ENCODE peak calls at places on chromosome 2, in six cellular contexts. C is activated B cell treated with CpG ODN at 0.5 μM for 24 hours, B is uterus, R is tibial artery, I is foreskin keratinocyte, U is cardiac fibroblast. K is an unnamed sample.

GRCh38 chr2:223055140-223055539 is 3.1 kb downstream of the KCNE4 start:
- DNase-seq in C (no peak), B (no peak), R (no peak), I (no peak), U (peak), K (no peak)

GRCh38 chr2:146301287-146301686 is 1543.5 kb upstream of the ACVR2A start:
- DNase-seq in C (no peak), B (no peak), R (no peak), I (no peak), U (no peak), K (no peak)

GRCh38 chr2:10006248-10007147 is 36.9 kb upstream of the KLF11 start:
- DNase-seq in C (no peak), B (no peak), R (peak), I (no peak), U (no peak), K (peak)

GRCh38 chr2:120957905-120958304 is 222.2 kb downstream of the GLI2 start:
- DNase-seq in C (no peak), B (no peak), R (no peak), I (no peak), U (no peak), K (no peak)

GRCh38 chr2:24477229-24477628 is 13.8 kb upstream of the NCOA1 start:
- DNase-seq in C (no peak), B (no peak), R (no peak), I (no peak), U (no peak), K (no peak)

GRCh38 chr2:200797242-200797770 is 14.4 kb upstream of the BZW1 start:
- DNase-seq in C (no peak), B (no peak), R (peak), I (no peak), U (peak), K (no peak)

GRCh38 chr2:11466307-11467125 is 555 bp upstream of the E2F6 start:
- DNase-seq in C (no peak), B (no peak), R (no peak), I (peak), U (no peak), K (no peak)

GRCh38 chr2:158665536-158666302 is 129.4 kb upstream of the DAPL1 start:
- DNase-seq in C (no peak), B (no peak), R (no peak), I (no peak), U (peak), K (no peak)

GRCh38 chr2:126774761-126775160 is 118.8 kb downstream of the GYPC start:
- DNase-seq in C (no peak), B (no peak), R (no peak), I (no peak), U (no peak), K (no peak)

GRCh38 chr2:166521155-166521554 is 27.1 kb upstream of the SCN7A start:
- DNase-seq in C (no peak), B (no peak), R (no peak), I (no peak), U (no peak), K (no peak)

GRCh38 chr2:199716807-199717586 is 134.0 kb downstream of the FTCDNL1 start:
- DNase-seq in C (no peak), B (no peak), R (no peak), I (no peak), U (no peak), K (no peak)

GRCh38 chr2:20450201-20451108 is 3.6 kb downstream of the RHOB start:
- DNase-seq in C (no peak), B (peak), R (peak), I (no peak), U (peak), K (no peak)

GRCh38 chr2:23653326-23653725 is 268.3 kb downstream of the KLHL29 start:
- DNase-seq in C (no peak), B (no peak), R (no peak), I (no peak), U (no peak), K (no peak)

GRCh38 chr2:106996136-106996769 is 110.3 kb upstream of the ST6GAL2 start:
- DNase-seq in C (no peak), B (no peak), R (no peak), I (no peak), U (no peak), K (no peak)

GRCh38 chr2:216404010-216404618 is 8.2 kb upstream of the SMARCAL1 start:
- DNase-seq in C (no peak), B (no peak), R (peak), I (no peak), U (peak), K (no peak)

GRCh38 chr2:151118269-151118668 is 143.4 kb downstream of the RBM43 start:
- DNase-seq in C (no peak), B (no peak), R (no peak), I (no peak), U (no peak), K (no peak)

GRCh38 chr2:45909677-45910191 is 258.3 kb downstream of the PRKCE start:
- DNase-seq in C (no peak), B (no peak), R (no peak), I (peak), U (no peak), K (no peak)

GRCh38 chr2:38722271-38723115 is 28.7 kb downstream of the SRSF7 start:
- DNase-seq in C (no peak), B (no peak), R (peak), I (no peak), U (no peak), K (no peak)

GRCh38 chr2:195470622-195471021 is 186.4 kb upstream of the SLC39A10 start:
- DNase-seq in C (no peak), B (no peak), R (no peak), I (no peak), U (no peak), K (no peak)

GRCh38 chr2:219596954-219597551 is 604 bp upstream of the STK11IP start:
- DNase-seq in C (no peak), B (no peak), R (no peak), I (no peak), U (peak), K (no peak)

GRCh38 chr2:99737526-99737925 is 247.7 kb upstream of the REV1 start:
- DNase-seq in C (no peak), B (no peak), R (no peak), I (no peak), U (no peak), K (no peak)

GRCh38 chr2:191539068-191539467 is 138.9 kb upstream of the NABP1 start:
- DNase-seq in C (no peak), B (no peak), R (no peak), I (no peak), U (peak), K (no peak)

DNA sequence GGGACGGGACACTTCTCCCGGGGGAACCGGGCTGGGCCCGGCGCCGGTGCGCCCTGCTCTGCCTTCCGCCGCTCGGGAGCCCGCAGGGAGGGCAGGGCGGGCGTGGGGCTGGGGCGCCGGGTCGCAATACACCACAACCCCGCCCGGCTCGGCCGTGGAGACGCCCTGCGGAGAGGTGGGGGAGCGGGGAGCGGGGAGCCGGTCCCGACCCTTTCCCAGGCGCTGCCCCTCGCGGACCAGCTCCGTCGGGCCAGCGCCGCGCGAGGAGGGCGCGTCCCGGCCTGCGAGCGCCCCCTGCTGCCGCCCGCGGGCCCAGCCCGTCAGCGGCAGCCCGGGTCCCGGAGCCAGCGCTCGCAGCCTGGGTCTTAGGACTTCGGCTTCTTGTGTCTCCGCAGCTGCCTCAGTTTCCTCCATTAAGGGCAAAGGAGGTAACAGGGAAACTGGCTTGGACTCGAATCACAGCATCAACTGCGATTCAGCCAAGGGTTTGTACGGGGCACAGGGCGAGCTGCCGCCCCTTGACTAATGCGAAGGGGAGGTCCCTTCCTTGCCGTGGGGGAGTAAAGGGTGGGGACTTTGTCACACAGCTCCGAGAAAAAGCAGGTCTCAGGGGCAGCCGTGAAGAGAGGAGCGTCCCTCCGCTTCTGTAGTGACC is 635 bp upstream of the ADRA2B start:
- DNase-seq in C (peak), B (peak), R (no peak), I (no peak), U (peak), K (peak)
- TF ChIP-seq CTCF in C (peak), B (peak), R (peak), I (peak), U (peak), K (peak)

GRCh38 chr2:62705007-62705829 is at the start of gene EHBP1:
- DNase-seq in C (peak), B (peak), R (peak), I (peak), U (peak), K (peak)
- TF ChIP-seq CTCF in C (no peak), B (no peak), R (no peak), I (no peak), U (no peak), K (no peak)

GRCh38 chr2:224749136-224749535 is 33.0 kb upstream of the CCDC195 start:
- DNase-seq in C (no peak), B (no peak), R (no peak), I (no peak), U (peak), K (no peak)
- TF ChIP-seq CTCF in C (no peak), B (no peak), R (no peak), I (peak), U (peak), K (peak)

GRCh38 chr2:236563953-236564352 is 5.7 kb upstream of the ACKR3 start:
- DNase-seq in C (no peak), B (no peak), R (no peak), I (no peak), U (no peak), K (no peak)
- TF ChIP-seq CTCF in C (no peak), B (no peak), R (no peak), I (no peak), U (no peak), K (no peak)

K was measured in chondrocyte.